ENCODE peak calls at places on chromosome 17, in five cellular contexts. T is CD8-positive, alpha-beta T cell; Y is brain microvascular endothelial cell; I is lung; R is astrocyte of the spinal cord. X is an unnamed sample.

GRCh38 chr17:42276609-42277341 is 584 bp upstream of the STAT5B start:
- DNase-seq in Y (peak; percentile 88), R (peak; percentile 83), T (peak; percentile 28), I (peak; percentile 73), X (no peak)

GRCh38 chr17:77319211-77320031 is 178.7 kb downstream of the SEC14L1 start:
- DNase-seq in Y (peak; percentile 79), I (peak; percentile 87), R (peak; percentile 82), T (no peak), X (no peak)

GRCh38 chr17:54891176-54891821 is 9.4 kb upstream of the TOM1L1 start:
- DNase-seq in Y (peak; percentile 66), T (no peak), I (no peak), R (peak; percentile 71), X (no peak)

GRCh38 chr17:76957600-76958464 is 89.6 kb downstream of the MGAT5B start:
- DNase-seq in Y (peak; percentile 12), T (no peak), R (peak; percentile 32), I (no peak), X (no peak)

GRCh38 chr17:17963694-17964436 is 8.3 kb downstream of the TOM1L2 start:
- DNase-seq in Y (no peak), R (no peak), I (no peak), T (no peak), X (no peak)

GRCh38 chr17:73272906-73273218 is 11.2 kb upstream of the CPSF4L start:
- DNase-seq in R (no peak), Y (no peak), I (no peak), T (no peak), X (no peak)

GRCh38 chr17:59754547-59754946 is 47.1 kb downstream of the VMP1 start:
- DNase-seq in Y (peak; percentile 91), I (no peak), T (peak; percentile 15), R (peak; percentile 99), X (no peak)

GRCh38 chr17:70527364-70527888 is 358.1 kb downstream of the KCNJ2 start:
- DNase-seq in Y (no peak), R (no peak), T (no peak), I (peak; percentile 38), X (no peak)

GRCh38 chr17:37742114-37742761 is 2.6 kb downstream of the HNF1B start:
- DNase-seq in I (no peak), R (peak; percentile 38), Y (no peak), T (no peak), X (no peak)

GRCh38 chr17:42917236-42917603 is 16.6 kb downstream of the G6PC1 start:
- DNase-seq in Y (no peak), R (no peak), T (no peak), I (no peak), X (no peak)

GRCh38 chr17:11506635-11507034 is 91.6 kb upstream of the DNAH9 start:
- DNase-seq in Y (peak; percentile 1), T (no peak), I (no peak), R (no peak), X (no peak)

GRCh38 chr17:336110-337021 is 16.2 kb downstream of the RPH3AL start:
- DNase-seq in I (peak; percentile 81), R (no peak), Y (no peak), T (peak; percentile 20), X (no peak)

GRCh38 chr17:30422171-30422570 is 43.4 kb downstream of the CPD start:
- DNase-seq in T (no peak), Y (no peak), R (no peak), I (no peak), X (no peak)

GRCh38 chr17:7613769-7614421 is 802 bp downstream of the FXR2 start:
- DNase-seq in R (peak; percentile 27), I (no peak), T (no peak), Y (peak; percentile 16), X (no peak)
- TF ChIP-seq CTCF in R (no peak), I (no peak), T (no peak), Y (peak; percentile 13), X (no peak)

GRCh38 chr17:80678621-80679020 is 134.0 kb downstream of the RPTOR start:
- DNase-seq in Y (peak; percentile 92), I (no peak), R (peak; percentile 65), T (peak; percentile 31), X (no peak)
- TF ChIP-seq CTCF in Y (peak; percentile 44), I (no peak), R (peak; percentile 15), T (no peak), X (no peak)

GRCh38 chr17:61402978-61403845 is 3.6 kb downstream of the TBX2 start:
- DNase-seq in T (no peak), I (no peak), Y (peak; percentile 43), R (no peak), X (no peak)
- TF ChIP-seq CTCF in T (no peak), I (no peak), Y (no peak), R (no peak), X (no peak)

DNA sequence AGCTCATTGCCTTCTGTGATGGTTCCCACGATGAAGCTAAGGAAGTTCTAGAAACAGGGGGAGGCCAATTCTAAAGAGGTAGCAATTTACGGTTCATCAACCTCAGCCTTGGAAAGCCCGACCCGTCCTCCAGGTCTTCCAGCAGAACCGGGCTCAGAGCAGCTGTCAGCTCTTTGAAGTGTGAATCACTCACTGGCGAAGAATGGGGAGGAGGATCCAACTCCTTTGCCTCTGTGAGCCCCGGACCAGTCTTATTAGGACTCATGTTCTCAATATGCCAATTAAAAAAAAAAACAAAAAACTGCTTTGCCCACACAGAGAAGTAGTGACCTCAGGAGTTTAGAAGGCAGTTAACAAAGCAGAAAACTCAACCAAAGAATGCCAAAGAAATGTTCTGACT is 31.4 kb downstream of the STX8 start:
- DNase-seq in I (no peak), T (no peak), R (no peak), Y (no peak), X (no peak)
- TF ChIP-seq CTCF in I (no peak), T (no peak), R (no peak), Y (no peak), X (no peak)

DNA sequence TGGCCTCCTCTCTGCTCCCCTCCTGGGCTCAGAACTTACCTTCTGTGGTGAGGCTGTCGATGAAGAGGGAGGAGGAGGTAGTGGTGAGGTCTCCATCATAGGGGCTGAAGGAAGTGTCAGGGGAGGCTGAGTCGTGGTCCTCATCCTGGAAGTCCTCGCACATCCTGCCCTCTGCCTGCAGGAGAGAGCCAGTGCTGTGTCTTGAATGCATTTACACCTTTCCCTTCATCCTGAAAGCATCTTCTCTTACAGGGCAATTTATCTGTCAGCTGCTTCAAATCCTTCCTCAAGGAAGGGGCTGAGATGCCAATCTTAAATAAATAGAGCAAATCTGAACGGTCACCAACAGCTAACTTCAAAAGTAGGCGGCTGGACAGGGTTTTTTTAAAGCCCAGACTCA is 73.6 kb downstream of the PLXDC1 start:
- DNase-seq in T (no peak), Y (no peak), R (no peak), I (no peak), X (no peak)
- TF ChIP-seq CTCF in T (no peak), Y (peak; percentile 34), R (peak; percentile 13), I (no peak), X (no peak)

GRCh38 chr17:48181653-48182052 is 74.1 kb downstream of the SNX11 start:
- DNase-seq in T (no peak), I (no peak), R (peak; percentile 45), Y (peak; percentile 6), X (no peak)
- TF ChIP-seq CTCF in T (no peak), I (no peak), R (peak; percentile 62), Y (peak; percentile 73), X (no peak)

DNA sequence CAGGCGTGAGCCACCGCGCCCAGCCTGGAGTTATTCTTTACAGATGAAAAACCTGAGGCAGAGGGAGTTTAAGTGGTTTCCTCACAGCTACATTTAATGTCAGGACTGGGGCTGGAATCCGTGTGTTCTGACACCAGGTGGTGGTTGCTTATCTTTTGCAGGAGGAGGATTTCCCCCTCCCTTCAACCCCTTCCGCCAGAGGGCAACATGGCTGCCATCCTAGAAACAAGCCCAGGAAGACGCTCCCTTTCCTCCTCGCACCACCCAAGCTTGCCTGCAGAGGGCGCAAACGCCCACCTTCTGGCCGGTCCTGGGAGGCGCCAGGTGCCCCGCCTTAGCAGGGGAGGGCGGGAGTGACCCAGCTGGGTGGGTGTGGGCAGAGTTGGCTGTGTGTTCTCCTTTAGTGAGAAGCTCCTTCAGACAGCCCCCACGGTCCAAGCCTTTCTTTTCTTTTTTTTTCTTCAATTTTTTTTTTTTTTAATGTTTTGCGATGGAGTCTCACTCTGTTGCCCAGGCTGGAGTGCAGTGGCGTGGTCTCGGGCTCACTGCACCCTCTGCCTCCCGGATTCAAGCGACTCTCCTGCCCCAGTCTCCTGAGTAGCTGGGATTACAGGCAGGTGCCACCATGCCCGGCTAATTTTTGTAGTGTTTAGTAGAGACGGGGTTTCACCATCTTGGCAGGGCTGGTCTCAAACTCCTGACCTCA is 9.9 kb upstream of the RAP1GAP2 start:
- DNase-seq in T (peak; percentile 92), R (peak; percentile 72), I (peak; percentile 80), Y (peak; percentile 76), X (peak; percentile 93)
- TF ChIP-seq CTCF in T (peak; percentile 88), R (peak; percentile 90), I (peak; percentile 63), Y (peak; percentile 96), X (peak; percentile 96)

GRCh38 chr17:22704674-22705073 is 1012.4 kb downstream of the KCNJ18 start:
- DNase-seq in Y (no peak), R (no peak), I (no peak), T (no peak), X (no peak)

GRCh38 chr17:22703204-22703603 is 1010.9 kb downstream of the KCNJ18 start:
- DNase-seq in I (no peak), Y (no peak), T (no peak), R (no peak), X (no peak)

GRCh38 chr17:22707626-22708025 is 1015.3 kb downstream of the KCNJ18 start:
- DNase-seq in R (no peak), I (no peak), T (no peak), Y (no peak), X (no peak)

DNA sequence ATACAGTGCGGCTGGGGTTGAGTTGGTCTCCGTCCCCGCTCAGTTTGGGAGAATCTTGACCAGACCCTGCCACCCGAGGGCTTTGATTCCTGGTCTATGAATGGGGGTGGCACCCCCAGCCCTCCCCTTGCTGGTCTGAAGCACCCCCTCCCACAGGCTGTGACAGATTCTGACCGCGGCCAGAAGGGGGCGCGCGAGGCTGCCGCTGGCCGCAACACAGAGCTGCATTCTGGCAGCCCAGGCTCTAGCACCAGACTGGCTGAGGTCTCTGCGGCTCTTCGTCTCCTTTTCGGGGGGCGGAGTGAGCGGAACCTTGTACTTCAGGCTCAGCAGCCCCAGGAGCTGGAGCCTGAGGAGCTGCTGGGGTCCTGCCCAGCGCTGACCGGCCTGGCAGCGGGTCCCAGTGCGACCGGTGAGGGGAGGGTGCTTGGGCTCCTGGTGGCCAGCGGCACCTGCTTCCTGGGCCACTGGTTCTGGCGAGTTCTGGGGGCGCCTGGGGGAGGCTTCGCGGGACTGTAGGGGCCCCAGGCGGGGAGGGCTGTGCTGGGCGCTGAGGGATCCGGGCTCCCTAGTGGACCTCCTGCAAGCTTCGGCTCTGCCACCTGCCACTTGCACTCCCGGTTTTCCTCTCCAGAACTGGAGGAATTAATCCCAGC is 1011.6 kb downstream of the KCNJ18 start:
- DNase-seq in I (no peak), R (no peak), T (no peak), Y (no peak), X (no peak)
- TF ChIP-seq CTCF in I (no peak), R (no peak), T (no peak), Y (peak; percentile 11), X (no peak)

X was measured in natural killer cell.